ENCODE peak calls at places on chromosomes 16 and 17, in six cellular contexts. J is A549, O is ovary, T is upper lobe of left lung, R is stomach, Y is sigmoid colon. A is an unnamed sample.

GRCh38 chr17:31596382-31597323 is 205.2 kb downstream of the RAB11FIP4 start:
- DNase-seq in J (peak; percentile 86), O (no peak), T (peak; percentile 63), R (no peak), Y (peak; percentile 91), A (peak; percentile 32)

GRCh38 chr16:3023415-3023668 is 400 bp downstream of the HCFC1R1 start:
- DNase-seq in J (no peak), O (no peak), T (no peak), R (no peak), Y (no peak), A (no peak)

GRCh38 chr16:911604-912321 is 59.0 kb downstream of the LMF1 start:
- DNase-seq in J (no peak), O (no peak), T (peak; percentile 48), R (no peak), Y (no peak), A (no peak)

GRCh38 chr17:17300624-17301568 is 2.3 kb upstream of the NT5M start:
- DNase-seq in J (peak; percentile 95), O (peak; percentile 77), T (peak; percentile 79), R (peak; percentile 55), Y (peak; percentile 73), A (no peak)

GRCh38 chr17:60629120-60629519 is 29.1 kb downstream of the PPM1D start:
- DNase-seq in J (no peak), O (no peak), T (no peak), R (no peak), Y (no peak), A (no peak)

GRCh38 chr17:64515419-64515818 is 8.6 kb downstream of the CEP95 start:
- DNase-seq in J (no peak), O (no peak), T (no peak), R (no peak), Y (no peak), A (no peak)

GRCh38 chr16:1918312-1918889 is at the start of gene HS3ST6:
- DNase-seq in J (no peak), O (no peak), T (peak; percentile 75), R (no peak), Y (no peak), A (no peak)

GRCh38 chr16:51151435-51151950 is 423 bp upstream of the SALL1 start:
- DNase-seq in J (peak; percentile 15), O (peak; percentile 89), T (peak; percentile 73), R (peak; percentile 39), Y (no peak), A (no peak)

GRCh38 chr16:19694989-19695388 is 23.0 kb downstream of the KNOP1 start:
- DNase-seq in J (no peak), O (no peak), T (no peak), R (no peak), Y (no peak), A (no peak)

GRCh38 chr17:68248199-68248825 is 469 bp downstream of the AMZ2 start:
- DNase-seq in J (no peak), O (no peak), T (no peak), R (peak; percentile 49), Y (peak; percentile 88), A (peak; percentile 41)

GRCh38 chr16:14286381-14287230 is 215.5 kb downstream of the MRTFB start:
- DNase-seq in J (no peak), O (peak; percentile 59), T (no peak), R (no peak), Y (no peak), A (no peak)

GRCh38 chr17:62309381-62309780 is 71.0 kb upstream of the EFCAB3 start:
- DNase-seq in J (no peak), O (no peak), T (no peak), R (no peak), Y (no peak), A (no peak)

GRCh38 chr17:5219536-5219935 is 15.1 kb downstream of the SCIMP start:
- DNase-seq in J (no peak), O (no peak), T (no peak), R (no peak), Y (no peak), A (no peak)
- H3K27ac ChIP-seq in J (no peak overlapping the region), O (no peak overlapping the region), T (no peak overlapping the region), R (no peak overlapping the region), Y (no peak overlapping the region), A (no peak overlapping the region)

GRCh38 chr17:1455748-1456599 is at the start of gene CRK:
- DNase-seq in J (peak; percentile 96), O (peak; percentile 99), T (peak; percentile 100), R (peak; percentile 98), Y (peak; percentile 98), A (peak; percentile 90)
- TF ChIP-seq EP300 in J (no peak), O (peak; percentile 63), T (no peak), R (no peak), Y (no peak), A (peak; percentile 85)

GRCh38 chr17:79305831-79306687 is 231.4 kb downstream of the ENGASE start:
- DNase-seq in J (no peak), O (peak; percentile 78), T (peak; percentile 82), R (peak; percentile 66), Y (no peak), A (no peak)
- H3K27ac ChIP-seq in J (no peak overlapping the region), O (no peak overlapping the region), T (no peak overlapping the region), R (peak overlapping the region; percentile 18), Y (no peak overlapping the region), A (no peak overlapping the region)

GRCh38 chr17:79123988-79124387 is 49.4 kb downstream of the ENGASE start:
- DNase-seq in J (no peak), O (no peak), T (no peak), R (no peak), Y (no peak), A (no peak)
- TF ChIP-seq EP300 in J (no peak), O (no peak), T (no peak), R (no peak), Y (no peak), A (no peak)

DNA sequence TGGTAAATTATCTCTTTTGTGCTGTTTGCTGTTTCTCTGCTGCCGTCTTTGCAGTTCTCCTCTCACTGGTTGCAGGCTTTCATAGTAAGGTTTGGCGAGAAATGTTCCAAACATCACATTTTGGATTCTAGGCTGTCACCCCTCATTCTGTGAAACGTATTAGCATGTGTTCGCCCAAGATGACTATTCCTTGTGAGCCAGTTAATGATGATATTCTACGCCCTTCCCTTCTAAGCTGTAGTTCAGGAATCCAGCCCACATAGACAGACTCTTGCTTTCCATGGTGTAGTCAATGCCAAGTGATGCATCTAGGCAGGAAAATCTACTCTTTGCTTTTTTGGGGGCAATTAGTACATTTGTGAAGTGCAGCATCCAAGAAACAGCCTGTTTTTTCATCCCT is 14.4 kb downstream of the UBFD1 start:
- DNase-seq in J (no peak), O (no peak), T (no peak), R (no peak), Y (no peak), A (no peak)
- H3K27ac ChIP-seq in J (no peak overlapping the region), O (no peak overlapping the region), T (no peak overlapping the region), R (no peak overlapping the region), Y (no peak overlapping the region), A (no peak overlapping the region)

A was measured in tibial nerve.